ENCODE peak calls at places on chromosomes 12 and 14, in seven cellular contexts. I is heart right ventricle; J is activated CD8-positive, alpha-beta memory T cell treated with anti-CD3 and anti-CD28 coated beads for 48 hours; L is psoas muscle; V is HEK293T; F is EH; R is cerebellum. H is an unnamed sample.
A peak's percentile ranks its signal among the peaks of the same experiment; 100 is the strongest.

GRCh38 chr12:124752437-124753229 is 111.0 kb downstream of the SCARB1 start:
- DNase-seq in V (no peak), F (no peak), L (no peak), R (peak; percentile 51), J (no peak), I (no peak), H (peak; percentile 74)

GRCh38 chr12:2194060-2194459 is 141.3 kb downstream of the CACNA1C start:
- DNase-seq in J (no peak), F (peak; percentile 22), R (no peak), I (no peak), V (no peak), L (no peak), H (no peak)

GRCh38 chr14:93954900-93955891 is 21.2 kb downstream of the ASB2 start:
- DNase-seq in J (no peak), R (no peak), L (no peak), I (no peak), F (no peak), V (no peak), H (no peak)

GRCh38 chr12:2372178-2372577 is 319.4 kb downstream of the CACNA1C start:
- DNase-seq in F (no peak), I (no peak), L (no peak), R (peak; percentile 60), J (no peak), V (no peak), H (no peak)

GRCh38 chr12:86138770-86139169 is 117.4 kb downstream of the MGAT4C start:
- DNase-seq in R (no peak), F (no peak), L (no peak), J (no peak), I (no peak), V (no peak), H (no peak)

GRCh38 chr14:49880267-49881064 is 12.4 kb upstream of the ARF6 start:
- DNase-seq in F (peak; percentile 60), J (no peak), I (no peak), V (peak; percentile 37), R (no peak), L (no peak), H (no peak)

GRCh38 chr14:25116607-25117006 is 66.7 kb upstream of the STXBP6 start:
- DNase-seq in F (peak; percentile 48), I (no peak), V (no peak), J (no peak), L (no peak), R (no peak), H (peak; percentile 50)

GRCh38 chr14:22478247-22478646 is 110.8 kb downstream of the DAD1 start:
- DNase-seq in R (no peak), I (no peak), L (no peak), J (no peak), F (no peak), V (no peak), H (no peak)

GRCh38 chr12:53985900-53986685 is 1.1 kb downstream of the HOXC10 start:
- DNase-seq in R (no peak), I (no peak), F (peak; percentile 50), J (no peak), L (no peak), V (no peak), H (peak; percentile 81)

GRCh38 chr12:94208433-94208921 is 60.1 kb downstream of the PLXNC1 start:
- DNase-seq in I (peak; percentile 13), V (no peak), R (no peak), F (no peak), J (peak; percentile 5), L (no peak), H (no peak)

GRCh38 chr12:52670961-52671360 is 9.2 kb downstream of the KRT1 start:
- DNase-seq in V (no peak), I (no peak), F (no peak), J (no peak), R (no peak), L (no peak), H (peak; percentile 22)

GRCh38 chr12:109999983-110000505 is 814 bp downstream of the ANKRD13A start:
- DNase-seq in R (no peak), F (peak; percentile 68), L (no peak), J (no peak), V (no peak), I (no peak), H (peak; percentile 67)

GRCh38 chr14:67622675-67623074 is 3.0 kb downstream of the ARG2 start:
- DNase-seq in L (no peak), I (peak; percentile 23), J (no peak), V (peak; percentile 32), F (peak; percentile 90), R (peak; percentile 32), H (peak; percentile 71)

GRCh38 chr12:84996759-84997158 is 39.3 kb downstream of the TSPAN19 start:
- DNase-seq in V (no peak), I (no peak), L (no peak), F (no peak), R (no peak), J (no peak), H (no peak)

GRCh38 chr12:45572114-45572513 is 157.4 kb upstream of the ARID2 start:
- DNase-seq in L (no peak), F (no peak), R (no peak), I (no peak), J (no peak), V (no peak), H (no peak)

H was measured in AG10803.